ENCODE peak calls at places on chromosomes 3 and 15, in seven cellular contexts. One of them, this sample, is unnamed.

GRCh38 chr15:85615930-85616329 is 178.8 kb downstream of the KLHL25 start:
- DNase-seq in upper lobe of left lung: no peak
- DNase-seq in stomach: no peak
- DNase-seq in K562: peak; percentile 10
- DNase-seq in SK-N-SH: peak; percentile 41
- DNase-seq in HepG2: peak; percentile 43
- DNase-seq in esophagus muscularis mucosa: no peak
- DNase-seq in this sample: no peak

GRCh38 chr15:66481107-66481856 is 16.3 kb downstream of the SNAPC5 start:
- DNase-seq in K562: peak; percentile 55
- DNase-seq in stomach: no peak
- DNase-seq in upper lobe of left lung: no peak
- DNase-seq in SK-N-SH: no peak
- DNase-seq in HepG2: no peak
- DNase-seq in esophagus muscularis mucosa: no peak
- DNase-seq in this sample: no peak

GRCh38 chr3:130609166-130609574 is 92.2 kb downstream of the COL6A6 start:
- DNase-seq in stomach: no peak
- DNase-seq in HepG2: no peak
- DNase-seq in upper lobe of left lung: no peak
- DNase-seq in esophagus muscularis mucosa: no peak
- DNase-seq in SK-N-SH: no peak
- DNase-seq in K562: no peak
- DNase-seq in this sample: no peak

GRCh38 chr15:82986442-82986780 is 401 bp downstream of the RAMAC start:
- DNase-seq in SK-N-SH: no peak
- DNase-seq in stomach: no peak
- DNase-seq in K562: no peak
- DNase-seq in esophagus muscularis mucosa: no peak
- DNase-seq in upper lobe of left lung: no peak
- DNase-seq in HepG2: no peak
- DNase-seq in this sample: no peak

GRCh38 chr15:44501768-44502366 is 35.1 kb upstream of the EIF3J start:
- DNase-seq in stomach: no peak
- DNase-seq in K562: peak; percentile 30
- DNase-seq in HepG2: peak; percentile 27
- DNase-seq in upper lobe of left lung: no peak
- DNase-seq in esophagus muscularis mucosa: no peak
- DNase-seq in SK-N-SH: peak; percentile 54
- DNase-seq in this sample: no peak

GRCh38 chr15:65841121-65841930 is 28.0 kb upstream of the RAB11A start:
- DNase-seq in stomach: no peak
- DNase-seq in esophagus muscularis mucosa: no peak
- DNase-seq in HepG2: no peak
- DNase-seq in K562: no peak
- DNase-seq in upper lobe of left lung: peak; percentile 84
- DNase-seq in SK-N-SH: no peak
- DNase-seq in this sample: no peak

GRCh38 chr3:37481986-37482385 is 307.6 kb upstream of the LRRFIP2 start:
- DNase-seq in stomach: no peak
- DNase-seq in SK-N-SH: no peak
- DNase-seq in HepG2: no peak
- DNase-seq in K562: no peak
- DNase-seq in esophagus muscularis mucosa: no peak
- DNase-seq in upper lobe of left lung: no peak
- DNase-seq in this sample: no peak

GRCh38 chr3:30355622-30356021 is 250.8 kb upstream of the TGFBR2 start:
- DNase-seq in stomach: no peak
- DNase-seq in SK-N-SH: no peak
- DNase-seq in upper lobe of left lung: no peak
- DNase-seq in esophagus muscularis mucosa: no peak
- DNase-seq in HepG2: no peak
- DNase-seq in K562: no peak
- DNase-seq in this sample: no peak

GRCh38 chr15:69225355-69226027 is 65.1 kb downstream of the GLCE start:
- DNase-seq in SK-N-SH: peak; percentile 36
- DNase-seq in stomach: no peak
- DNase-seq in HepG2: peak; percentile 49
- DNase-seq in esophagus muscularis mucosa: no peak
- DNase-seq in upper lobe of left lung: no peak
- DNase-seq in K562: no peak
- DNase-seq in this sample: no peak

GRCh38 chr15:32790352-32790999 is 72.7 kb downstream of the GREM1 start:
- DNase-seq in upper lobe of left lung: no peak
- DNase-seq in stomach: no peak
- DNase-seq in HepG2: peak; percentile 24
- DNase-seq in esophagus muscularis mucosa: no peak
- DNase-seq in SK-N-SH: no peak
- DNase-seq in K562: no peak
- DNase-seq in this sample: no peak

GRCh38 chr3:186021673-186022362 is 84.0 kb upstream of the TRA2B start:
- DNase-seq in stomach: no peak
- DNase-seq in esophagus muscularis mucosa: no peak
- DNase-seq in K562: no peak
- DNase-seq in SK-N-SH: peak; percentile 16
- DNase-seq in upper lobe of left lung: no peak
- DNase-seq in HepG2: no peak
- DNase-seq in this sample: no peak

GRCh38 chr15:24745276-24745675 is 69.7 kb downstream of the NPAP1 start:
- DNase-seq in SK-N-SH: no peak
- DNase-seq in stomach: no peak
- DNase-seq in HepG2: no peak
- DNase-seq in upper lobe of left lung: no peak
- DNase-seq in esophagus muscularis mucosa: no peak
- DNase-seq in K562: no peak
- DNase-seq in this sample: no peak

GRCh38 chr3:151371531-151371930 is 13.0 kb downstream of the P2RY12 start:
- DNase-seq in K562: no peak
- DNase-seq in upper lobe of left lung: no peak
- DNase-seq in HepG2: no peak
- DNase-seq in stomach: no peak
- DNase-seq in SK-N-SH: no peak
- DNase-seq in esophagus muscularis mucosa: no peak
- DNase-seq in this sample: no peak

GRCh38 chr3:136385457-136385856 is 135.3 kb downstream of the PCCB start:
- DNase-seq in HepG2: no peak
- DNase-seq in esophagus muscularis mucosa: no peak
- DNase-seq in upper lobe of left lung: no peak
- DNase-seq in K562: no peak
- DNase-seq in stomach: no peak
- DNase-seq in SK-N-SH: no peak
- DNase-seq in this sample: no peak

GRCh38 chr3:173065543-173065970 is 75.5 kb downstream of the SPATA16 start:
- DNase-seq in stomach: no peak
- DNase-seq in SK-N-SH: peak; percentile 17
- DNase-seq in upper lobe of left lung: no peak
- DNase-seq in esophagus muscularis mucosa: no peak
- DNase-seq in K562: no peak
- DNase-seq in HepG2: no peak
- DNase-seq in this sample: no peak

GRCh38 chr3:162041622-162042021 is 545.0 kb downstream of the OTOL1 start:
- DNase-seq in stomach: no peak
- DNase-seq in K562: no peak
- DNase-seq in SK-N-SH: peak; percentile 1
- DNase-seq in upper lobe of left lung: no peak
- DNase-seq in esophagus muscularis mucosa: no peak
- DNase-seq in HepG2: no peak
- DNase-seq in this sample: no peak

GRCh38 chr3:111867889-111868426 is 8.9 kb downstream of the PHLDB2 start:
- DNase-seq in upper lobe of left lung: no peak
- DNase-seq in SK-N-SH: no peak
- DNase-seq in K562: no peak
- DNase-seq in stomach: no peak
- DNase-seq in esophagus muscularis mucosa: no peak
- DNase-seq in HepG2: no peak
- DNase-seq in this sample: no peak

GRCh38 chr3:122102191-122102935 is 47.2 kb downstream of the CD86 start:
- DNase-seq in SK-N-SH: no peak
- DNase-seq in esophagus muscularis mucosa: no peak
- DNase-seq in upper lobe of left lung: no peak
- DNase-seq in stomach: no peak
- DNase-seq in HepG2: no peak
- DNase-seq in K562: no peak
- DNase-seq in this sample: no peak

DNA sequence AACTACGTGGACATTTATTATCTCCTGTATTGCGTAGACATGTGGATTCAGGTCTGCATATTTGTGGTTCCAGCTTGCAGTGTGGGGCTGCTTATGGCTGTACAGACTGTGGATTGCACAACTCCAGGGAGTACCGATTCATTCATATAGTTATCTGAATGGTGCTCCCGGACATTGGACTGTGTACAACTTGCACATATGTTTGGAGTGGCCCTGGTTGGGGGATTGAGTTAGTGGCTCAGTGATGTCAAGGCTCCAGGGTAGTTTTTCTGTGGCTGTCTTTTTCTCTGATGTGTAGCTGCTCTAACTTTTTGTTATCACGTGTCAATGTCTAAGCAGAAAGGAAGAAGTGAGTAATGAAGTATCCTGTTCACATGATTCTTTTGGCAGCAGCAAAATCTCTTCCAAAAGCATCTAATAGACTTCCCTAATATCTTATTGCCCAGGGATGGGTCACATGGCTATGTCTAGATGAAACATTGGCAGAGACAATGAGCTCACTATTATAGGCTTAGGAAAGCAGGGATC is 15.8 kb downstream of the ST3GAL6 start:
- DNase-seq in HepG2: peak; percentile 97
- DNase-seq in upper lobe of left lung: no peak
- DNase-seq in K562: no peak
- DNase-seq in SK-N-SH: no peak
- DNase-seq in esophagus muscularis mucosa: no peak
- DNase-seq in stomach: no peak
- DNase-seq in this sample: no peak
- TF ChIP-seq EP300 in HepG2: peak; percentile 54
- TF ChIP-seq EP300 in upper lobe of left lung: no peak
- TF ChIP-seq EP300 in K562: no peak
- TF ChIP-seq EP300 in SK-N-SH: no peak
- TF ChIP-seq EP300 in esophagus muscularis mucosa: no peak
- TF ChIP-seq EP300 in stomach: no peak
- TF ChIP-seq EP300 in this sample: no peak

DNA sequence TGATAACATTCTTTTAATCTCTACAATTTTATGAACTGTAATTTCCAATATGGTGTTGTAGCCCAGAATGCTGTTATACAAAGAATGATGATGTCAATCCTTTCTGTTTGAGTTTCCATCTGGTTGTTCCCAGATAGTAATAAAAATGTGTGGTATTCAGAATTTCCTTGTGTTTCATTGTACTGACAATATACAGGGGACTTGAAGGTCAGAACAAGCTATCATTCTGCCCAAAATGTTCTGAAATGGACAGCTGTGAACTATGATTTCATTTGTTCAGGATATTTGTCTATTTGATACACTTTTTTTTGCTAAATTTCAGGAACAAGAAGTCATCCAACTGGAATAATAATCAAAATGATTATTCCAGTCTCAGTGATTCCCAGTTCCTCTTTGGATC is 40.8 kb downstream of the C3orf62 start:
- DNase-seq in K562: no peak
- DNase-seq in SK-N-SH: no peak
- DNase-seq in upper lobe of left lung: no peak
- DNase-seq in stomach: no peak
- DNase-seq in esophagus muscularis mucosa: no peak
- DNase-seq in HepG2: no peak
- DNase-seq in this sample: no peak
- H3K9me3 ChIP-seq in K562: peaks cover 5% of the 10 kb centered on the region
- H3K9me3 ChIP-seq in SK-N-SH: peaks cover 7% of the 10 kb centered on the region
- H3K9me3 ChIP-seq in upper lobe of left lung: peaks cover 5% of the 10 kb centered on the region
- H3K9me3 ChIP-seq in stomach: peaks cover 14% of the 10 kb centered on the region
- H3K9me3 ChIP-seq in esophagus muscularis mucosa: peaks cover 7% of the 10 kb centered on the region
- H3K9me3 ChIP-seq in HepG2: peaks cover 30% of the 10 kb centered on the region
- H3K9me3 ChIP-seq in this sample: peaks cover 18% of the 10 kb centered on the region

GRCh38 chr15:40593130-40593529 is 919 bp upstream of the KNL1 start:
- DNase-seq in HepG2: no peak
- DNase-seq in stomach: no peak
- DNase-seq in SK-N-SH: no peak
- DNase-seq in upper lobe of left lung: no peak
- DNase-seq in K562: peak; percentile 33
- DNase-seq in esophagus muscularis mucosa: no peak
- DNase-seq in this sample: no peak

GRCh38 chr15:40595219-40595618 is 1.2 kb downstream of the KNL1 start:
- DNase-seq in K562: no peak
- DNase-seq in HepG2: no peak
- DNase-seq in esophagus muscularis mucosa: peak; percentile 3
- DNase-seq in upper lobe of left lung: no peak
- DNase-seq in stomach: no peak
- DNase-seq in SK-N-SH: no peak
- DNase-seq in this sample: no peak

GRCh38 chr15:40595773-40596172 is 1.7 kb downstream of the KNL1 start:
- DNase-seq in HepG2: no peak
- DNase-seq in K562: no peak
- DNase-seq in stomach: no peak
- DNase-seq in upper lobe of left lung: no peak
- DNase-seq in SK-N-SH: no peak
- DNase-seq in esophagus muscularis mucosa: peak; percentile 14
- DNase-seq in this sample: no peak

GRCh38 chr15:40593588-40594428 is at the start of gene KNL1:
- DNase-seq in stomach: peak; percentile 92
- DNase-seq in HepG2: peak; percentile 92
- DNase-seq in upper lobe of left lung: peak; percentile 90
- DNase-seq in esophagus muscularis mucosa: peak; percentile 99
- DNase-seq in K562: peak; percentile 95
- DNase-seq in SK-N-SH: peak; percentile 86
- DNase-seq in this sample: peak; percentile 94

GRCh38 chr15:40594429-40594836 is 384 bp downstream of the KNL1 start:
- DNase-seq in HepG2: peak; percentile 38
- DNase-seq in esophagus muscularis mucosa: peak; percentile 89
- DNase-seq in upper lobe of left lung: peak; percentile 52
- DNase-seq in K562: peak; percentile 59
- DNase-seq in stomach: no peak
- DNase-seq in SK-N-SH: peak; percentile 80
- DNase-seq in this sample: peak; percentile 64
- TF ChIP-seq POLR2AphosphoS5 in HepG2: no peak
- TF ChIP-seq POLR2AphosphoS5 in esophagus muscularis mucosa: no peak
- TF ChIP-seq POLR2AphosphoS5 in upper lobe of left lung: no peak
- TF ChIP-seq POLR2AphosphoS5 in K562: no peak
- TF ChIP-seq POLR2AphosphoS5 in stomach: no peak
- TF ChIP-seq POLR2AphosphoS5 in SK-N-SH: no peak
- TF ChIP-seq POLR2AphosphoS5 in this sample: no peak

GRCh38 chr15:89533861-89534544 is 37.6 kb upstream of the RHCG start:
- DNase-seq in HepG2: no peak
- DNase-seq in K562: no peak
- DNase-seq in stomach: no peak
- DNase-seq in esophagus muscularis mucosa: no peak
- DNase-seq in upper lobe of left lung: no peak
- DNase-seq in SK-N-SH: no peak
- DNase-seq in this sample: no peak

GRCh38 chr15:89528757-89529352 is 32.5 kb upstream of the RHCG start:
- DNase-seq in K562: no peak
- DNase-seq in SK-N-SH: no peak
- DNase-seq in upper lobe of left lung: no peak
- DNase-seq in HepG2: no peak
- DNase-seq in stomach: no peak
- DNase-seq in esophagus muscularis mucosa: peak; percentile 62
- DNase-seq in this sample: no peak

GRCh38 chr15:89526181-89526580 is 29.8 kb upstream of the RHCG start:
- DNase-seq in SK-N-SH: no peak
- DNase-seq in K562: no peak
- DNase-seq in esophagus muscularis mucosa: peak; percentile 60
- DNase-seq in stomach: no peak
- DNase-seq in upper lobe of left lung: no peak
- DNase-seq in HepG2: no peak
- DNase-seq in this sample: no peak

GRCh38 chr15:89526601-89527441 is 30.4 kb upstream of the RHCG start:
- DNase-seq in stomach: no peak
- DNase-seq in K562: no peak
- DNase-seq in SK-N-SH: no peak
- DNase-seq in upper lobe of left lung: no peak
- DNase-seq in esophagus muscularis mucosa: peak; percentile 89
- DNase-seq in HepG2: no peak
- DNase-seq in this sample: no peak

GRCh38 chr15:89531796-89532537 is 35.6 kb upstream of the RHCG start:
- DNase-seq in K562: no peak
- DNase-seq in esophagus muscularis mucosa: peak; percentile 79
- DNase-seq in SK-N-SH: no peak
- DNase-seq in upper lobe of left lung: no peak
- DNase-seq in HepG2: no peak
- DNase-seq in stomach: no peak
- DNase-seq in this sample: no peak
- TF ChIP-seq EP300 in K562: no peak
- TF ChIP-seq EP300 in esophagus muscularis mucosa: no peak
- TF ChIP-seq EP300 in SK-N-SH: no peak
- TF ChIP-seq EP300 in upper lobe of left lung: no peak
- TF ChIP-seq EP300 in HepG2: no peak
- TF ChIP-seq EP300 in stomach: no peak
- TF ChIP-seq EP300 in this sample: no peak

This sample was measured in transverse colon.